ENCODE peak calls at places on chromosomes 2 and 18, in five cellular contexts. One of them, this sample, is unnamed.

GRCh38 chr2:142139384-142139783 is 8.6 kb upstream of the LRP1B start:
- DNase-seq in substantia nigra: no peak
- DNase-seq in GM13976: no peak
- DNase-seq in H54: no peak
- DNase-seq in NCI-H2081: no peak
- DNase-seq in this sample: no peak

GRCh38 chr18:38526922-38527321 is 961.3 kb upstream of the CELF4 start:
- DNase-seq in NCI-H2081: no peak
- DNase-seq in substantia nigra: no peak
- DNase-seq in H54: no peak
- DNase-seq in GM13976: no peak
- DNase-seq in this sample: no peak

GRCh38 chr2:106542730-106543359 is 55.7 kb downstream of the CD8B2 start:
- DNase-seq in NCI-H2081: peak
- DNase-seq in H54: peak
- DNase-seq in GM13976: peak
- DNase-seq in substantia nigra: peak
- DNase-seq in this sample: peak

GRCh38 chr2:225004531-225004930 is 37.7 kb downstream of the DOCK10 start:
- DNase-seq in substantia nigra: no peak
- DNase-seq in H54: no peak
- DNase-seq in GM13976: no peak
- DNase-seq in NCI-H2081: no peak
- DNase-seq in this sample: no peak

GRCh38 chr2:239826376-239826775 is 198.8 kb downstream of the NDUFA10 start:
- DNase-seq in NCI-H2081: no peak
- DNase-seq in GM13976: no peak
- DNase-seq in H54: no peak
- DNase-seq in substantia nigra: no peak
- DNase-seq in this sample: peak

GRCh38 chr2:88615822-88616221 is 11.4 kb downstream of the EIF2AK3 start:
- DNase-seq in H54: no peak
- DNase-seq in NCI-H2081: no peak
- DNase-seq in substantia nigra: no peak
- DNase-seq in GM13976: peak
- DNase-seq in this sample: no peak

GRCh38 chr2:1047485-1047884 is 96.8 kb downstream of the SNTG2 start:
- DNase-seq in GM13976: no peak
- DNase-seq in substantia nigra: no peak
- DNase-seq in H54: no peak
- DNase-seq in NCI-H2081: no peak
- DNase-seq in this sample: no peak

GRCh38 chr18:42274488-42275137 is 319.6 kb downstream of the PIK3C3 start:
- DNase-seq in GM13976: peak
- DNase-seq in H54: no peak
- DNase-seq in NCI-H2081: no peak
- DNase-seq in substantia nigra: no peak
- DNase-seq in this sample: no peak

GRCh38 chr2:174835797-174836255 is 71.6 kb upstream of the CHRNA1 start:
- DNase-seq in H54: no peak
- DNase-seq in NCI-H2081: no peak
- DNase-seq in GM13976: peak
- DNase-seq in substantia nigra: no peak
- DNase-seq in this sample: no peak

GRCh38 chr2:62309465-62310091 is 113.7 kb downstream of the B3GNT2 start:
- DNase-seq in NCI-H2081: no peak
- DNase-seq in substantia nigra: no peak
- DNase-seq in H54: no peak
- DNase-seq in GM13976: peak
- DNase-seq in this sample: no peak

GRCh38 chr18:49175071-49175470 is 224.3 kb upstream of the SMAD7 start:
- DNase-seq in substantia nigra: no peak
- DNase-seq in GM13976: no peak
- DNase-seq in NCI-H2081: no peak
- DNase-seq in H54: no peak
- DNase-seq in this sample: no peak

GRCh38 chr2:107336536-107336935 is 450.6 kb upstream of the ST6GAL2 start:
- DNase-seq in GM13976: no peak
- DNase-seq in H54: no peak
- DNase-seq in substantia nigra: no peak
- DNase-seq in NCI-H2081: no peak
- DNase-seq in this sample: no peak

GRCh38 chr2:3211971-3212362 is 165.7 kb downstream of the EIPR1 start:
- DNase-seq in H54: no peak
- DNase-seq in GM13976: no peak
- DNase-seq in substantia nigra: no peak
- DNase-seq in NCI-H2081: no peak
- DNase-seq in this sample: no peak

GRCh38 chr2:169964740-169965139 is 137.5 kb downstream of the UBR3 start:
- DNase-seq in substantia nigra: no peak
- DNase-seq in NCI-H2081: no peak
- DNase-seq in GM13976: no peak
- DNase-seq in H54: no peak
- DNase-seq in this sample: no peak

GRCh38 chr2:19854596-19855235 is 47.1 kb downstream of the TTC32 start:
- DNase-seq in NCI-H2081: no peak
- DNase-seq in GM13976: no peak
- DNase-seq in H54: no peak
- DNase-seq in substantia nigra: no peak
- DNase-seq in this sample: no peak

GRCh38 chr2:9333591-9334171 is 89.6 kb downstream of the ITGB1BP1 start:
- DNase-seq in H54: peak
- DNase-seq in substantia nigra: no peak
- DNase-seq in GM13976: peak
- DNase-seq in NCI-H2081: peak
- DNase-seq in this sample: no peak

GRCh38 chr18:48167901-48168300 is 237.4 kb upstream of the SMAD2 start:
- DNase-seq in NCI-H2081: no peak
- DNase-seq in substantia nigra: no peak
- DNase-seq in H54: no peak
- DNase-seq in GM13976: no peak
- DNase-seq in this sample: no peak

GRCh38 chr2:29241341-29241740 is 126.1 kb downstream of the CLIP4 start:
- DNase-seq in H54: no peak
- DNase-seq in substantia nigra: no peak
- DNase-seq in NCI-H2081: no peak
- DNase-seq in GM13976: no peak
- DNase-seq in this sample: no peak

This sample was measured in omental fat pad.